ENCODE peak calls at places on chromosomes 13 and 19, in seven cellular contexts. W is thoracic aorta; C is naive thymus-derived CD4-positive, alpha-beta T cell; O is GM10248; L is Calu3; R is kidney tubule cell; F is left colon. B is an unnamed sample.

GRCh38 chr19:38266981-38267597 is 2.7 kb downstream of the SPINT2 start:
- DNase-seq in W (no peak), C (no peak), O (no peak), L (peak; percentile 38), R (peak; percentile 92), F (peak; percentile 60), B (no peak)

GRCh38 chr19:50148528-50148927 is 14.6 kb downstream of the IZUMO2 start:
- DNase-seq in W (no peak), C (no peak), O (no peak), L (no peak), R (no peak), F (no peak), B (no peak)

GRCh38 chr13:28753208-28753892 is 34.6 kb upstream of the SLC46A3 start:
- DNase-seq in W (peak; percentile 55), C (no peak), O (no peak), L (peak; percentile 30), R (peak; percentile 92), F (peak; percentile 37), B (peak; percentile 96)

GRCh38 chr19:4007836-4008539 is 452 bp downstream of the PIAS4 start:
- DNase-seq in W (no peak), C (peak; percentile 29), O (no peak), L (no peak), R (no peak), F (peak; percentile 59), B (no peak)

GRCh38 chr13:20828540-20829364 is 55.0 kb upstream of the EEF1AKMT1 start:
- DNase-seq in W (no peak), C (peak; percentile 59), O (peak; percentile 44), L (peak; percentile 33), R (peak; percentile 63), F (no peak), B (peak; percentile 58)

GRCh38 chr19:53520163-53520546 is 17.8 kb upstream of the ZNF331 start:
- DNase-seq in W (no peak), C (no peak), O (no peak), L (no peak), R (no peak), F (no peak), B (no peak)

GRCh38 chr13:75197803-75198202 is 284.2 kb downstream of the TBC1D4 start:
- DNase-seq in W (no peak), C (no peak), O (no peak), L (no peak), R (no peak), F (no peak), B (no peak)

GRCh38 chr13:48009298-48009697 is 8.2 kb upstream of the SUCLA2 start:
- DNase-seq in W (no peak), C (no peak), O (no peak), L (peak; percentile 56), R (peak; percentile 75), F (peak; percentile 13), B (peak; percentile 92)

GRCh38 chr13:25171170-25171516 is 945 bp downstream of the AMER2 start:
- DNase-seq in W (no peak), C (no peak), O (no peak), L (no peak), R (no peak), F (no peak), B (no peak)

GRCh38 chr13:73960474-73960873 is 173.7 kb downstream of the KLF12 start:
- DNase-seq in W (no peak), C (no peak), O (no peak), L (no peak), R (no peak), F (no peak), B (no peak)

GRCh38 chr19:48795855-48796142 is 15.0 kb downstream of the BCAT2 start:
- DNase-seq in W (no peak), C (no peak), O (no peak), L (no peak), R (no peak), F (no peak), B (no peak)

GRCh38 chr13:47218611-47219010 is 321.8 kb upstream of the HTR2A start:
- DNase-seq in W (no peak), C (no peak), O (no peak), L (no peak), R (no peak), F (no peak), B (no peak)